ENCODE peak calls at places on chromosome 6, in seven cellular contexts. T is thyroid gland, N is IMR-90, B is psoas muscle, D is MM.1S, P is cardiac muscle cell, J is heart left ventricle. W is an unnamed sample. For H3K4me1, the result is how much of the 10 kb centered on the place peaks cover.

GRCh38 chr6:87718662-87719433 is 16.8 kb upstream of the AKIRIN2 start:
- DNase-seq in B (no peak), T (no peak), N (peak), D (no peak), P (peak), J (no peak), W (no peak)

GRCh38 chr6:85186546-85187170 is 263.2 kb upstream of the NT5E start:
- DNase-seq in P (peak), B (no peak), D (no peak), T (no peak), J (no peak), N (peak), W (no peak)

GRCh38 chr6:154474636-154475428 is 35.7 kb downstream of the CNKSR3 start:
- DNase-seq in N (peak), J (no peak), B (no peak), P (peak), D (no peak), T (no peak), W (no peak)

GRCh38 chr6:35737413-35738211 is 780 bp downstream of the ARMC12 start:
- DNase-seq in J (no peak), N (peak), B (no peak), T (no peak), P (peak), D (peak), W (no peak)

GRCh38 chr6:52014391-52014790 is 73.0 kb downstream of the PKHD1 start:
- DNase-seq in B (no peak), J (no peak), N (no peak), T (no peak), P (no peak), D (no peak), W (no peak)

GRCh38 chr6:169831450-169832246 is 80.2 kb downstream of the ERMARD start:
- DNase-seq in T (peak), P (peak), J (peak), N (peak), B (peak), D (no peak), W (peak)

GRCh38 chr6:34384305-34385153 is 7.9 kb downstream of the NUDT3 start:
- DNase-seq in B (no peak), P (no peak), N (no peak), D (no peak), J (no peak), T (peak), W (no peak)

GRCh38 chr6:43772571-43773049 is 2.6 kb downstream of the VEGFA start:
- DNase-seq in T (peak), B (peak), D (peak), P (no peak), J (peak), N (no peak), W (no peak)

GRCh38 chr6:42393339-42393738 is 58.4 kb downstream of the TRERF1 start:
- DNase-seq in D (no peak), P (no peak), T (no peak), N (no peak), J (no peak), B (no peak), W (no peak)

GRCh38 chr6:1013656-1014430 is 298.1 kb upstream of the FOXQ1 start:
- DNase-seq in P (no peak), D (peak), N (no peak), T (no peak), J (no peak), B (no peak), W (no peak)

GRCh38 chr6:72620866-72621242 is 1.0 kb upstream of the KCNQ5 start:
- DNase-seq in P (no peak), D (no peak), T (no peak), J (no peak), N (no peak), B (peak), W (no peak)

GRCh38 chr6:133632206-133632605 is 256.7 kb upstream of the TCF21 start:
- DNase-seq in D (no peak), P (peak), J (no peak), N (peak), B (no peak), T (no peak), W (no peak)

GRCh38 chr6:111709615-111710398 is 104.1 kb upstream of the TRAF3IP2 start:
- DNase-seq in T (peak), N (peak), P (peak), B (peak), J (peak), D (peak), W (peak)

GRCh38 chr6:341914-342831 is 49.4 kb upstream of the IRF4 start:
- DNase-seq in T (no peak), P (no peak), B (no peak), D (no peak), J (no peak), N (no peak), W (no peak)

GRCh38 chr6:44302856-44303255 is 10.3 kb downstream of the AARS2 start:
- DNase-seq in D (no peak), P (no peak), B (no peak), J (no peak), N (no peak), T (no peak), W (no peak)

GRCh38 chr6:148343383-148343782 is 745 bp downstream of the SASH1 start:
- DNase-seq in B (no peak), P (peak), T (no peak), D (no peak), J (no peak), N (no peak), W (no peak)
- TF ChIP-seq CTCF in B (peak), P (no peak), T (peak), D (no peak), J (peak), N (no peak), W (no peak)

DNA sequence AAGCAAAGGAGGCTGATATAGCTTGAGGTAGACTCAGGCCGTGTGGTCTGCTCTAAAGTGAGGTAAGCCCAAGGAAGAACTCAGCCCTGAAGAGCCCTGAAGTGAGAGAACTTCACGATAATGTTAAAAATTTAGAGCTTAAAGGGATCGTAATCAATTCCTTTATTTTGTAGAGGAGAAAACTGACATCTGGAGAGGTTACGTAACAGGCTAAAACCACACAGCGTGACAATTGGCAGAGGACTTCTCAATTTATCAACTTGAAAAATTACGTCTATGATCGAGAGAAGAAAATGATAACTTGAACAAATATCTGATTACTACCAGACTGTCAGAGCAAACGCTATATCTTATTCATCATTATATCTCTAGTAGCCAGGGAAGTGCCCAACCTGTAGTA is 121.8 kb upstream of the FOXO3 start:
- DNase-seq in B (no peak), T (no peak), N (no peak), J (no peak), P (peak), D (no peak), W (no peak)
- H3K4me1 ChIP-seq in B (under half), T (under half), N (under half), J (under half), P (under half), D (under half), W (under half)

GRCh38 chr6:131949615-131949908 is 1.6 kb downstream of the CCN2 start:
- DNase-seq in J (no peak), P (peak), B (no peak), T (no peak), D (no peak), N (peak), W (no peak)

GRCh38 chr6:131948692-131949614 is 2.2 kb downstream of the CCN2 start:
- DNase-seq in N (peak), D (no peak), B (no peak), T (no peak), P (peak), J (peak), W (no peak)

GRCh38 chr6:131951576-131952230 is 531 bp upstream of the CCN2 start:
- DNase-seq in P (peak), B (no peak), J (no peak), D (no peak), T (no peak), N (no peak), W (no peak)

GRCh38 chr6:131949909-131950766 is 1.0 kb downstream of the CCN2 start:
- DNase-seq in B (peak), J (peak), N (peak), D (peak), P (peak), T (peak), W (peak)

DNA sequence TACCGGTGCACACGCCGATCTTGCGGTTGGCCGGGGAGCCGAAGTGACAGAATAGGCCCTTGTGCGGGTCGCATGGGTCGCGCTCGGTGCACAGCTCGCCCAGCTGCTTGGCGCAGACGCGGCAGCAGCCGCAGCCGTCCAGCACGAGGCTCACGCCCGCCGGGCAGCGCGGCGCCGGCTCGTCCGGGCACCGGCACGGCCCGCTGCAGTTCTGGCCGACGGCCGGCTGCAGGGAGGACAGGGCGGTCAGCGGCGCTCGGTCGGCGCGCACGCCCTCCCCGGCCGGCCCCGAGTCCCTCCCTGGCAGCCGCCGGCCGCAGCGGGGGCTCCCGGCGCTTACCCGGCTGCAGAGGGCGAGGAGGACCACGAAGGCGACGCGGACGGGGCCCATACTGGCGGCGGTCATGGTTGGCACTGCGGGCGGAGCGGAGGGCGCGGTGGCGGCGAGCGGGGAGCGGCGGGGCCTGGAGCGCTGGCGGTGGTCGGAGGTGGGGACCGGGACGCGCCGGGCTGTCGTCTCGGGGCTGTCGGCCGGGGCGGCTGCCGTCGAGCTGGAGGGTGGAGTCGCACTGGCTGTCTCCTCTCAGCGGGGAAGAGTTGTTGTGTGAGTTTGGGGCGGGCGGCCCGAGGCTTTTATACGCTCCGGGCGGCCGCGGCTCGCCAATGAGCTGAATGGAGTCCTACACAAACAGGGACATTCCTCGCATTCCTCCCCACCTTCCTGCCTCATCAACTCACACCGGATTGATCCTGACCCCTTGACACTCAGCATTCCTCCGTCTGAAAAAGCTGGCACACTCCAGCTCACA is at the start of gene CCN2:
- DNase-seq in N (peak), J (peak), D (peak), P (peak), B (peak), T (peak), W (peak)
- TF ChIP-seq CTCF in N (no peak), J (no peak), D (no peak), P (no peak), B (no peak), T (no peak), W (no peak)

DNA sequence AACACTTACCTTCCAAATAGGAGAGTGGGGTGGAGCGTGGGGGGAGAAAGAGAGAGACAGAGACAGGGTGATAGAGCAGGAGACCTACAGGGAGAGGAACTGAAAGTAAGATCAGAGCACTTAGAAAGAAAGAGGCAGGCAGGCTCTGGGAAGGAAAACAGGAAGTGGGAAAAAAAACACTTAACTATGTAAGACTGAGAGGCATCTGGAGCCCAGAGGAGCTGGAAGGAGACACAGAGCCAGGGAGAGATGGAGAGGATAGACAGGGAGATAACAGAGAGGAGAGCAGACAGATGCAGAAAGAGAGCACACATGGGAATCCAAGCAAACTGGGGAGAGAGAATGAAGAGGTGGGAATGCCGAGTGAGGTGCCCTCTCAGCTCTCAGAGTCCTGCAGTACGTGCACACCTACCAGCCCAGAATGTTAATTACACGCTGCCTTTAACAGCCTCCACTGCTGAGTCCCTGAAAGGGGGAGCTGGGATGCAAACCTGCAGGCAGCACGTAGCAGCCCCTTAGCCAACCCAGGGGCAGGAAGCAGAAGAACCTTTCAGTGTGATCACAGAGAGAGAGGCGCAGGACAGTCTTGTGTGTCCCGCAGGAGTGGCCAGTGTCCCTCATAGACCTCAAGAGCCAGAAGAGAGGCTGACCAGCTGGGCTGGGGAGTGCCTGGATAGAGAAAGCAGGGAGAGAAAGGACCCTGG is 132.7 kb upstream of the LRFN2 start:
- DNase-seq in J (no peak), D (no peak), P (peak), T (no peak), N (peak), B (no peak), W (no peak)
- H3K4me1 ChIP-seq in J (under half), D (under half), P (under half), T (under half), N (under half), B (under half), W (under half)

W was measured in testis.